ENCODE peak calls at places on chromosomes 5 and 9, in six cellular contexts. G is aorta, B is breast epithelium, W is tibial nerve, K is GM12891, Z is NCI-H524 treated with DMSO at 0.1 percent for 48 hours. H is an unnamed sample.

GRCh38 chr5:43312076-43312620 is 1.1 kb downstream of the HMGCS1 start:
- DNase-seq in K (no peak), W (no peak), Z (no peak), B (no peak), G (no peak), H (no peak)

GRCh38 chr5:67941750-67942450 is 273.7 kb upstream of the PIK3R1 start:
- DNase-seq in G (no peak), W (no peak), B (no peak), K (no peak), Z (no peak), H (peak)

GRCh38 chr5:64854855-64855254 is 86.1 kb downstream of the CWC27 start:
- DNase-seq in B (no peak), Z (no peak), W (no peak), G (no peak), K (no peak), H (no peak)

GRCh38 chr5:115898656-115899055 is 56.9 kb downstream of the AP3S1 start:
- DNase-seq in W (no peak), B (no peak), G (no peak), K (no peak), Z (no peak), H (no peak)

GRCh38 chr5:157510682-157511081 is 50.7 kb downstream of the NIPAL4 start:
- DNase-seq in Z (no peak), K (no peak), B (no peak), W (no peak), G (no peak), H (no peak)

GRCh38 chr5:176185133-176185733 is 53.0 kb upstream of the SIMC1 start:
- DNase-seq in K (no peak), W (no peak), B (no peak), Z (no peak), G (no peak), H (peak)

GRCh38 chr5:55159763-55160492 is at the start of gene GPX8:
- DNase-seq in K (no peak), Z (peak), B (no peak), G (no peak), W (peak), H (peak)

GRCh38 chr5:172943283-172943841 is 15.9 kb upstream of the RPL26L1 start:
- DNase-seq in K (no peak), W (no peak), B (no peak), Z (no peak), G (peak), H (peak)

GRCh38 chr9:5587024-5587423 is 41.9 kb upstream of the RIC1 start:
- DNase-seq in W (no peak), Z (no peak), G (no peak), B (no peak), K (no peak), H (peak)

GRCh38 chr9:37415011-37415719 is 7.3 kb upstream of the GRHPR start:
- DNase-seq in Z (no peak), W (peak), K (no peak), G (peak), B (peak), H (peak)